ENCODE peak calls at places on chromosomes 16 and 17, in eight cellular contexts. One of them, this sample, is unnamed. For H3K4me1, the result is how much of the 10 kb centered on the place peaks cover.

GRCh38 chr17:74981979-74982662 is 5.3 kb upstream of the CDR2L start:
- DNase-seq in IMR-90: peak
- DNase-seq in A549: peak
- DNase-seq in thyroid gland: peak
- DNase-seq in H1: no peak
- DNase-seq in right lobe of liver: no peak
- DNase-seq in transverse colon: peak
- DNase-seq in tibial nerve: peak
- DNase-seq in this sample: peak

GRCh38 chr17:43846221-43846712 is 709 bp upstream of the CD300LG start:
- DNase-seq in H1: peak
- DNase-seq in A549: peak
- DNase-seq in right lobe of liver: peak
- DNase-seq in tibial nerve: peak
- DNase-seq in thyroid gland: peak
- DNase-seq in IMR-90: peak
- DNase-seq in transverse colon: peak
- DNase-seq in this sample: peak

GRCh38 chr17:43720311-43721060 is 38.1 kb downstream of the SOST start:
- DNase-seq in IMR-90: peak
- DNase-seq in H1: no peak
- DNase-seq in thyroid gland: peak
- DNase-seq in right lobe of liver: peak
- DNase-seq in tibial nerve: peak
- DNase-seq in transverse colon: peak
- DNase-seq in A549: peak
- DNase-seq in this sample: peak

GRCh38 chr17:55117063-55117611 is 147.6 kb upstream of the HLF start:
- DNase-seq in A549: no peak
- DNase-seq in H1: no peak
- DNase-seq in tibial nerve: no peak
- DNase-seq in transverse colon: no peak
- DNase-seq in IMR-90: no peak
- DNase-seq in right lobe of liver: no peak
- DNase-seq in thyroid gland: no peak
- DNase-seq in this sample: no peak

GRCh38 chr17:35254107-35254802 is 11.4 kb downstream of the SLFN5 start:
- DNase-seq in right lobe of liver: no peak
- DNase-seq in thyroid gland: peak
- DNase-seq in A549: peak
- DNase-seq in H1: no peak
- DNase-seq in IMR-90: peak
- DNase-seq in transverse colon: peak
- DNase-seq in tibial nerve: peak
- DNase-seq in this sample: peak

GRCh38 chr17:43907425-43907981 is at the start of gene MPP2:
- DNase-seq in A549: peak
- DNase-seq in IMR-90: peak
- DNase-seq in right lobe of liver: no peak
- DNase-seq in tibial nerve: peak
- DNase-seq in H1: no peak
- DNase-seq in thyroid gland: peak
- DNase-seq in transverse colon: peak
- DNase-seq in this sample: peak

GRCh38 chr17:43582426-43582825 is 36.3 kb upstream of the ETV4 start:
- DNase-seq in IMR-90: no peak
- DNase-seq in tibial nerve: no peak
- DNase-seq in transverse colon: no peak
- DNase-seq in thyroid gland: no peak
- DNase-seq in A549: no peak
- DNase-seq in H1: no peak
- DNase-seq in right lobe of liver: no peak
- DNase-seq in this sample: no peak

GRCh38 chr17:18041776-18042175 is 2.6 kb downstream of the GID4 start:
- DNase-seq in right lobe of liver: no peak
- DNase-seq in thyroid gland: no peak
- DNase-seq in H1: no peak
- DNase-seq in tibial nerve: no peak
- DNase-seq in transverse colon: no peak
- DNase-seq in IMR-90: peak
- DNase-seq in A549: no peak
- DNase-seq in this sample: no peak

GRCh38 chr16:76176153-76176552 is 101.0 kb upstream of the CNTNAP4 start:
- DNase-seq in H1: no peak
- DNase-seq in A549: no peak
- DNase-seq in right lobe of liver: no peak
- DNase-seq in tibial nerve: no peak
- DNase-seq in thyroid gland: no peak
- DNase-seq in transverse colon: no peak
- DNase-seq in IMR-90: no peak
- DNase-seq in this sample: no peak

GRCh38 chr16:81004646-81005353 is 1.9 kb downstream of the CMC2 start:
- DNase-seq in right lobe of liver: no peak
- DNase-seq in tibial nerve: no peak
- DNase-seq in H1: no peak
- DNase-seq in A549: peak
- DNase-seq in transverse colon: no peak
- DNase-seq in thyroid gland: peak
- DNase-seq in IMR-90: peak
- DNase-seq in this sample: no peak

GRCh38 chr16:11082860-11083388 is 138.6 kb downstream of the CLEC16A start:
- DNase-seq in H1: no peak
- DNase-seq in A549: no peak
- DNase-seq in right lobe of liver: no peak
- DNase-seq in transverse colon: no peak
- DNase-seq in IMR-90: no peak
- DNase-seq in thyroid gland: no peak
- DNase-seq in tibial nerve: no peak
- DNase-seq in this sample: no peak

GRCh38 chr17:15154618-15155017 is 110.5 kb downstream of the PMP22 start:
- DNase-seq in tibial nerve: no peak
- DNase-seq in right lobe of liver: no peak
- DNase-seq in A549: no peak
- DNase-seq in transverse colon: no peak
- DNase-seq in thyroid gland: no peak
- DNase-seq in IMR-90: peak
- DNase-seq in H1: no peak
- DNase-seq in this sample: no peak

GRCh38 chr17:43812396-43813265 is 20.3 kb downstream of the MPP3 start:
- DNase-seq in IMR-90: no peak
- DNase-seq in right lobe of liver: no peak
- DNase-seq in thyroid gland: no peak
- DNase-seq in H1: no peak
- DNase-seq in A549: no peak
- DNase-seq in transverse colon: no peak
- DNase-seq in tibial nerve: no peak
- DNase-seq in this sample: no peak

GRCh38 chr16:1681032-1681431 is 3.0 kb downstream of the JPT2 start:
- DNase-seq in A549: no peak
- DNase-seq in IMR-90: no peak
- DNase-seq in right lobe of liver: no peak
- DNase-seq in transverse colon: no peak
- DNase-seq in tibial nerve: no peak
- DNase-seq in thyroid gland: peak
- DNase-seq in H1: no peak
- DNase-seq in this sample: no peak

GRCh38 chr17:39132192-39132600 is 19.2 kb downstream of the PLXDC1 start:
- DNase-seq in thyroid gland: no peak
- DNase-seq in H1: no peak
- DNase-seq in right lobe of liver: no peak
- DNase-seq in tibial nerve: no peak
- DNase-seq in A549: no peak
- DNase-seq in transverse colon: no peak
- DNase-seq in IMR-90: peak
- DNase-seq in this sample: peak

GRCh38 chr16:11389083-11389482 is 43.8 kb downstream of the RMI2 start:
- DNase-seq in transverse colon: no peak
- DNase-seq in H1: no peak
- DNase-seq in A549: no peak
- DNase-seq in right lobe of liver: no peak
- DNase-seq in IMR-90: no peak
- DNase-seq in tibial nerve: no peak
- DNase-seq in thyroid gland: no peak
- DNase-seq in this sample: no peak

GRCh38 chr17:42779304-42779941 is 987 bp upstream of the WNK4 start:
- DNase-seq in thyroid gland: no peak
- DNase-seq in transverse colon: no peak
- DNase-seq in right lobe of liver: no peak
- DNase-seq in IMR-90: no peak
- DNase-seq in H1: no peak
- DNase-seq in A549: no peak
- DNase-seq in tibial nerve: no peak
- DNase-seq in this sample: no peak

GRCh38 chr17:80498242-80498919 is 22.0 kb upstream of the NPTX1 start:
- DNase-seq in A549: no peak
- DNase-seq in thyroid gland: no peak
- DNase-seq in H1: no peak
- DNase-seq in IMR-90: peak
- DNase-seq in right lobe of liver: no peak
- DNase-seq in tibial nerve: no peak
- DNase-seq in transverse colon: peak
- DNase-seq in this sample: peak
- TF ChIP-seq POLR2A in A549: no peak
- TF ChIP-seq POLR2A in thyroid gland: no peak
- TF ChIP-seq POLR2A in H1: no peak
- TF ChIP-seq POLR2A in IMR-90: no peak
- TF ChIP-seq POLR2A in right lobe of liver: no peak
- TF ChIP-seq POLR2A in tibial nerve: no peak
- TF ChIP-seq POLR2A in transverse colon: no peak
- TF ChIP-seq POLR2A in this sample: no peak

GRCh38 chr17:73291260-73291801 is 20.5 kb downstream of the CDC42EP4 start:
- DNase-seq in tibial nerve: peak
- DNase-seq in transverse colon: peak
- DNase-seq in IMR-90: peak
- DNase-seq in thyroid gland: peak
- DNase-seq in H1: no peak
- DNase-seq in A549: peak
- DNase-seq in right lobe of liver: no peak
- DNase-seq in this sample: peak

GRCh38 chr17:73288534-73289302 is 23.1 kb downstream of the CDC42EP4 start:
- DNase-seq in H1: no peak
- DNase-seq in transverse colon: peak
- DNase-seq in thyroid gland: peak
- DNase-seq in IMR-90: no peak
- DNase-seq in tibial nerve: peak
- DNase-seq in A549: peak
- DNase-seq in right lobe of liver: peak
- DNase-seq in this sample: no peak

GRCh38 chr17:73290399-73291259 is 21.2 kb downstream of the CDC42EP4 start:
- DNase-seq in H1: no peak
- DNase-seq in tibial nerve: no peak
- DNase-seq in transverse colon: no peak
- DNase-seq in thyroid gland: no peak
- DNase-seq in A549: no peak
- DNase-seq in right lobe of liver: peak
- DNase-seq in IMR-90: no peak
- DNase-seq in this sample: no peak

GRCh38 chr17:73292031-73292531 is 19.7 kb downstream of the CDC42EP4 start:
- DNase-seq in transverse colon: no peak
- DNase-seq in IMR-90: peak
- DNase-seq in right lobe of liver: peak
- DNase-seq in tibial nerve: no peak
- DNase-seq in thyroid gland: peak
- DNase-seq in A549: no peak
- DNase-seq in H1: no peak
- DNase-seq in this sample: no peak

GRCh38 chr17:73289549-73290254 is 22.1 kb downstream of the CDC42EP4 start:
- DNase-seq in A549: no peak
- DNase-seq in IMR-90: no peak
- DNase-seq in tibial nerve: no peak
- DNase-seq in transverse colon: no peak
- DNase-seq in thyroid gland: no peak
- DNase-seq in H1: no peak
- DNase-seq in right lobe of liver: peak
- DNase-seq in this sample: no peak
- H3K4me1 ChIP-seq in A549: half or more
- H3K4me1 ChIP-seq in IMR-90: under half
- H3K4me1 ChIP-seq in tibial nerve: under half
- H3K4me1 ChIP-seq in transverse colon: half or more
- H3K4me1 ChIP-seq in thyroid gland: half or more
- H3K4me1 ChIP-seq in H1: under half
- H3K4me1 ChIP-seq in right lobe of liver: under half
- H3K4me1 ChIP-seq in this sample: half or more

DNA sequence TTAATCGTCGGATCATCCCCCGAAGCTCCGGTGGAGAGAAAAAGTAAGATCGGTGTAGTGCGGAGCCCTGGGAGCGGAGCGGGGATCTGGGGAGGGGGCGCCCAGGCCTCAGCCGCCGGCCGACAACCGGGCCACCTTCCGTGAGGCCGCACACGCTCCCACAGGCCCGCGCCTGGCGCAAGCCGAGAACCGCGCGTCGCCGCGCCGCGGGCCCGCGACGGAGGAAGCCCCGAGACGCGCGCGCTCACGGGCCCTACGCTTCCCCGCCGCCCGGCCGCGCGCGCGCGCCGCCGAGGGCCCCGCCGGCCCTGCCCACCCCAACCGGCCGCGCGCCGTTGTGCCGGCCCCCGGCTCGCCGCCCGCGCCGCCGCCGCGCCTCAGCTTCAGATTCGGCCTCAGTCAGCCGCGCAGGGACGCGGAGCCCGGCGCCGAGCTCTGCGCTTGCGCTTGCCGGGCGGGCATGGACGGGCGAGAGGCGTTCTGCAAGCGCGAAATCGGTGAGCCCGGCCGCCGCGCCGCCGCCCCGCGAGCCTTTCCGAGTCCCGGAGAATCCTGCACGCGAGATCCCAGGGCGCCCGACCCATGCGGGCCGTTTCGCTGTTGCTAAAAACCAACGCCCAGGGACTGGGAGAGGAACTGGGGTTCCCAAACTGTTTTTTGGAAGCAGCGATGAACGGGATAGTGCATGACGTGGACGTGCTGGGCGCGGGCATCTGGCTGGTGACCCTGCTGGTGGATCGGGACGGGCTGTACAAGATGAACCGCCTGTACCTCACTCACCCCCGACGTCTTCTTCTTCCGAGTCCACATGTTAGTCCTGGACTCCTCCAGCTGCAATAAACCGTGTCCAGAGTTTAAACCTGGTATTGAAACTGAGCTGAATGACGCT is 28.0 kb upstream of the LRRC37A start:
- DNase-seq in H1: no peak
- DNase-seq in right lobe of liver: peak
- DNase-seq in IMR-90: peak
- DNase-seq in thyroid gland: peak
- DNase-seq in A549: peak
- DNase-seq in tibial nerve: peak
- DNase-seq in transverse colon: peak
- DNase-seq in this sample: peak
- TF ChIP-seq POLR2A in H1: no peak
- TF ChIP-seq POLR2A in right lobe of liver: peak
- TF ChIP-seq POLR2A in IMR-90: peak
- TF ChIP-seq POLR2A in thyroid gland: peak
- TF ChIP-seq POLR2A in A549: peak
- TF ChIP-seq POLR2A in tibial nerve: peak
- TF ChIP-seq POLR2A in transverse colon: no peak
- TF ChIP-seq POLR2A in this sample: peak

DNA sequence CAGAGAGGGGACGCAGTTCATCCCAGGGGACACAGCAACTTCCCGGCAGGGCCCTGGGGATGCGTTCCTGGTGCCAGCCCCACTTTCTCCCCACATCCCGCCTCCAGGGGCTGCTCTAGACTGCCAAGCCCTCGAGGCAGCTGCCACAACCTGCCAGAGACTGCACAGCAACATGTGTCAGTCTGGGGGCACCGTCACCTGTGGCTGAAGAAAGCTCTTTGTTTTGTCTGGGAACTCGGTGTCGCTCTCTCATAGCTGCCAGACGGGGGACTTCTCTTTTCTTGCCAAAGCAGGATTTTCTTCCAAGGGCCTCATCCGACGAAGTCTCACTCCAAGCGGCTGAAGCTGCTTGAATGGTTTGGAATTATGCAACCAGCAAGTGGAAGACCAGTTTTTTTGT is 43.7 kb downstream of the COTL1 start:
- DNase-seq in A549: no peak
- DNase-seq in IMR-90: no peak
- DNase-seq in H1: no peak
- DNase-seq in transverse colon: no peak
- DNase-seq in right lobe of liver: no peak
- DNase-seq in thyroid gland: peak
- DNase-seq in tibial nerve: no peak
- DNase-seq in this sample: no peak
- H3K4me1 ChIP-seq in A549: under half
- H3K4me1 ChIP-seq in IMR-90: under half
- H3K4me1 ChIP-seq in H1: under half
- H3K4me1 ChIP-seq in transverse colon: under half
- H3K4me1 ChIP-seq in right lobe of liver: under half
- H3K4me1 ChIP-seq in thyroid gland: under half
- H3K4me1 ChIP-seq in tibial nerve: under half
- H3K4me1 ChIP-seq in this sample: under half